ENCODE peak calls at places on chromosome 22, in five cellular contexts. Z is cardiac muscle cell, A is endodermal cell, C is tibial artery, E is transverse colon. P is an unnamed sample.

GRCh38 chr22:35312198-35313059 is 12.7 kb downstream of the TOM1 start:
- DNase-seq in E (peak; percentile 67), C (no peak), A (no peak), Z (peak; percentile 40), P (no peak)

GRCh38 chr22:26975381-26975780 is 318.0 kb downstream of the MIAT start:
- DNase-seq in Z (no peak), E (no peak), A (no peak), C (no peak), P (no peak)

GRCh38 chr22:37999236-37999635 is 14.9 kb upstream of the SOX10 start:
- DNase-seq in A (no peak), Z (no peak), C (no peak), E (no peak), P (no peak)

GRCh38 chr22:35219012-35219411 is 38.3 kb upstream of the HMGXB4 start:
- DNase-seq in A (peak; percentile 10), Z (no peak), C (no peak), E (no peak), P (no peak)

GRCh38 chr22:11613898-11614755 is 3913.9 kb upstream of the OR11H1 start:
- DNase-seq in Z (no peak), E (no peak), C (no peak), A (no peak), P (no peak)

GRCh38 chr22:33823552-33823951 is 96.7 kb downstream of the LARGE1 start:
- DNase-seq in Z (no peak), E (no peak), C (no peak), A (no peak), P (no peak)

GRCh38 chr22:41687901-41688364 is 734 bp downstream of the SNU13 start:
- DNase-seq in C (peak; percentile 30), A (peak; percentile 69), E (peak; percentile 35), Z (peak; percentile 62), P (no peak)

GRCh38 chr22:44765571-44766285 is 13.4 kb downstream of the ARHGAP8 start:
- DNase-seq in E (no peak), C (no peak), A (no peak), Z (no peak), P (no peak)

GRCh38 chr22:17411213-17411612 is 42.0 kb downstream of the CECR2 start:
- DNase-seq in E (no peak), C (no peak), Z (no peak), A (no peak), P (no peak)

GRCh38 chr22:46390652-46391301 is 55.3 kb downstream of the TRMU start:
- DNase-seq in E (peak; percentile 45), Z (no peak), A (peak; percentile 65), C (peak; percentile 44), P (no peak)

GRCh38 chr22:39306456-39307361 is 12.7 kb downstream of the RPL3 start:
- DNase-seq in A (peak; percentile 88), C (peak; percentile 54), Z (peak; percentile 59), E (peak; percentile 45), P (no peak)

GRCh38 chr22:19036523-19037273 is 85.5 kb downstream of the DGCR2 start:
- DNase-seq in Z (no peak), E (no peak), C (peak; percentile 16), A (peak; percentile 68), P (no peak)

GRCh38 chr22:30717331-30717921 is 22.8 kb downstream of the OSBP2 start:
- DNase-seq in E (no peak), C (no peak), A (no peak), Z (no peak), P (no peak)

GRCh38 chr22:33274214-33274828 is 216.1 kb upstream of the SYN3 start:
- DNase-seq in Z (peak; percentile 20), A (peak; percentile 88), C (peak; percentile 32), E (peak; percentile 24), P (peak; percentile 50)

GRCh38 chr22:49234459-49234858 is 593.2 kb downstream of the BRD1 start:
- DNase-seq in A (no peak), E (no peak), C (no peak), Z (no peak), P (no peak)

GRCh38 chr22:30650508-30651116 is 15.0 kb downstream of the SLC35E4 start:
- DNase-seq in A (no peak), E (no peak), C (no peak), Z (no peak), P (no peak)

GRCh38 chr22:49497266-49497665 is 330.4 kb downstream of the BRD1 start:
- DNase-seq in Z (no peak), C (no peak), E (no peak), A (no peak), P (no peak)

GRCh38 chr22:18119409-18120110 is 9.0 kb downstream of the TUBA8 start:
- DNase-seq in A (peak; percentile 22), Z (no peak), E (no peak), C (no peak), P (no peak)

GRCh38 chr22:46053563-46054090 is 76.7 kb upstream of the WNT7B start:
- DNase-seq in C (peak; percentile 77), A (no peak), Z (no peak), E (peak; percentile 84), P (no peak)

GRCh38 chr22:17198188-17199130 is 20.8 kb downstream of the ADA2 start:
- DNase-seq in A (peak; percentile 97), E (no peak), Z (peak; percentile 60), C (no peak), P (peak; percentile 82)

GRCh38 chr22:37502342-37503182 is 16.4 kb upstream of the MFNG start:
- DNase-seq in E (peak; percentile 93), Z (peak; percentile 38), A (no peak), C (no peak), P (no peak)

DNA sequence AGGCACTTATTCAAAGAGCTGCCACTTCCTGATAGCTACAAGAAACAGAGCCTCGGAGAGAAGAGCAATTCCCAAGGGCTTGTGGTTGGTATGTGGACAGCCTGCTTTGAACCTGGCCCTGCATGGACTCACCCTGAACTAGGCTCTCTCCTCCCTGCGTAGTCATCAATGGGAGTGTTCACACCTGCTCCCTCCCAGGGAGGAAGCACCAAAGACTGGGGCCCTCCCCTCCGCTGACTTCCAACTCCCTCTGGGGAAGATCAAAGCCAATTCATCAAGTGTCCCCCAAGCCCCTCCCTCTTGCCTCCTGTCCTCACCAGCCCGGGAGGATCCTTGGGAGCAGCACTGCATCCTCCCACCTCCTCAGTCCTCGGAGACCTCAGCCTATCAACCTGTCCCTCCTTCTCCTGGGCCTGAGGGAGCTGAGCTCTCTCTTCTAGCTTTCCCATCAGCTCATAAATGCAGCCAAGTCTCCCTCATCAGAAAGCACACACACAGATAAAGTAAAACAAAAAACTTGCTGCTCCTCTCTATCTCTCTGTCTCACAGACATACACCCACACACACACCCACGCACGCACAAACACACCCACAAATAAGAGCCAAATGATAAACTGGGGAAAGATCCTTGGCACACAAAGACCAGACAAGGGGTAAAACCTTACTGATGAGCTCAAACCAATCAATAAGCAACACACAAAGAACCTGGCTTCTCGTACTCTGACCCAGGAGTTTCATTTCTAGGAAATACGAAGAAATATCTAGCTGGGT is 3.3 kb downstream of the A4GALT start:
- DNase-seq in Z (peak; percentile 34), A (peak; percentile 90), C (no peak), E (no peak), P (no peak)
- H3K4me3 ChIP-seq in Z (no peak overlapping the region), A (no peak overlapping the region), C (no peak overlapping the region), E (no peak overlapping the region), P (no peak overlapping the region)

GRCh38 chr22:29344137-29344536 is 28.6 kb upstream of the RASL10A start:
- DNase-seq in A (no peak), E (peak; percentile 45), C (no peak), Z (peak; percentile 55), P (no peak)
- H3K4me1 ChIP-seq in A (no peaks in the 10 kb centered on the region), E (peaks cover 4% of the 10 kb centered on the region), C (no peaks in the 10 kb centered on the region), Z (peaks cover 30% of the 10 kb centered on the region), P (no peaks in the 10 kb centered on the region)

GRCh38 chr22:47593291-47593690 is 830.8 kb downstream of the TBC1D22A start:
- DNase-seq in Z (no peak), E (no peak), C (peak; percentile 3), A (peak; percentile 24), P (no peak)
- H3K4me3 ChIP-seq in Z (no peak overlapping the region), E (no peak overlapping the region), C (no peak overlapping the region), A (no peak overlapping the region), P (no peak overlapping the region)

GRCh38 chr22:23652711-23653110 is 20.6 kb upstream of the DRICH1 start:
- DNase-seq in A (no peak), C (no peak), Z (no peak), E (no peak), P (no peak)

GRCh38 chr22:23652286-23652685 is 20.2 kb upstream of the DRICH1 start:
- DNase-seq in Z (no peak), E (no peak), C (no peak), A (no peak), P (no peak)

GRCh38 chr22:23651676-23652075 is 19.6 kb upstream of the DRICH1 start:
- DNase-seq in C (no peak), E (no peak), Z (no peak), A (no peak), P (no peak)

DNA sequence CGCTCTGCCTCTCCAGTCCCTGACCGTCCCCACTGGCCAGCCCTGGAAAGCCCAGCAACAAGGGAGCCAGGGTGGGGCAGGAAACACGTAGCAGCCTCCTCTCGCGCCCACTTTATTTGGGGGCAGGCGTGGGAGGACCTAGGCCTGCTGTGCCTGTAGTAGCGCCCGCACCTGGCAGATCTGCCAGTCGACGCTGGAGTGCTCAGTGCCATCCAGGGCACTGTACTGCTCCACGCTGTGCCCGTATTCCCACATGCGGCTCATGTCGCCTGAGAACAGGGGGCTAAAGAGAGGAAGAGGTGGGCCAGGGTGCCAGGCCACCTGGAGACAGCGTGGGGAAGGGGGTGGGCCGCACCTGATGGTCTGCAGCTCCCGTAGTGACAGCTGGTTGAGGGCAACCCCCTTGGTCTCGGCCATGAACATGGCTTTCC is 17.0 kb upstream of the DRICH1 start:
- DNase-seq in C (no peak), E (no peak), A (no peak), Z (no peak), P (no peak)
- H3K4me1 ChIP-seq in C (no peaks in the 10 kb centered on the region), E (no peaks in the 10 kb centered on the region), A (no peaks in the 10 kb centered on the region), Z (no peaks in the 10 kb centered on the region), P (no peaks in the 10 kb centered on the region)

GRCh38 chr22:20979243-20979809 is 2.8 kb upstream of the LZTR1 start:
- DNase-seq in A (peak; percentile 98), C (no peak), E (peak; percentile 81), Z (peak; percentile 70), P (no peak)
- H3K4me3 ChIP-seq in A (no peak overlapping the region), C (peak overlapping the region; percentile 9), E (no peak overlapping the region), Z (no peak overlapping the region), P (peak overlapping the region; percentile 7)

DNA sequence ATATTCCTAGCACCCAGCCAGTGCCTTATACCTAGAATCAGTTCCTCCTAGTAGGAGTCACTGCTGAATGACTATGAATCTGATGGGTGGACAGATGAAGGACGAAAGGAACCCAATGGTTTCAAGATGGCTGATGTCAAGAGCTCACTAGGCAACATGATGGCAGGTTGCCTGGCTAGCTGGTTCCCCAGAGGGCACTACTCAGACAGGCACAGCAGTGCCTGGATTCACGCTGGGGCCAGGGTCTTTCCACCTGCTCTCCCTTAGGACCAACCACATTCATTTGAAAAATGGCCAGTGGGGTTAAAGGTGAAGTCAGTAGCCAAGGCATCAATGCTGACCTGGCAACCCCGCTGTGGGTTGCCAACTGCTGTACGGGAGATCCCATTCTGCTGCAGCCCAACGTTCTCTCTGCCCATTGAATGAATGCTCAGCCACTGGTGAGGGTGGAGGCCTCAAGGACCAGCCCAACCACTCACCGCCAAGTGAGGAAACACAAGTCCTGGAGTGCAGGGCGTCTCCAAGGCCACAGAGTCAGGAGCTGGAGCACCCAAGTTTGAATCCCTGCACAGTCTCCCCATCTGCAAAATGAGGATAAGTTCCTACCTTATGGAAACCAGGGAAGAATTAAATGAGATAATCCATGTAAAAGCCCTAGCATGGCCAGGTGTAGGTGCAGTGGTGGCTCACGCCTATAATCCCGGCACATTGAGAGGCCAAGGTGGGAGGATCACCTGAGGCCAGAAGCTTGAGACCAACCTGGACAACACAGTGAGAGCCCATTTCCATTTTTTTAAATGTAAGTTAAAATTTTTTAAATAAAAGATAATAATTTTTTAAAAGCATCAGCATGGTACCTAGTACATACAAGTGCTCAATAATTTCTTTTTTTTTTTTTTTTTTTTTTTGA is 12.4 kb downstream of the MYH9 start:
- DNase-seq in A (peak; percentile 41), Z (no peak), E (no peak), C (no peak), P (no peak)
- H3K4me1 ChIP-seq in A (peaks cover 2% of the 10 kb centered on the region), Z (peaks cover 25% of the 10 kb centered on the region), E (peaks cover 100% of the 10 kb centered on the region), C (no peaks in the 10 kb centered on the region), P (peaks cover 15% of the 10 kb centered on the region)